ENCODE peak calls at places on chromosomes 6 and 20, in four cellular contexts. I, D, J and L are unnamed samples.

GRCh38 chr6:50699086-50699886 is 14.0 kb upstream of the TFAP2D start:
- DNase-seq in I (no peak), D (no peak), J (no peak), L (no peak)

GRCh38 chr20:33787253-33787891 is 23.8 kb upstream of the CHMP4B start:
- DNase-seq in D (no peak), J (no peak), I (peak), L (no peak)

GRCh38 chr6:36033935-36034334 is 6.3 kb downstream of the MAPK14 start:
- DNase-seq in D (no peak), I (no peak), J (peak), L (no peak)

GRCh38 chr20:61934716-61935530 is 130.8 kb downstream of the TAF4 start:
- DNase-seq in D (no peak), J (peak), I (no peak), L (no peak)

GRCh38 chr20:22995923-22996322 is 39.2 kb upstream of the SSTR4 start:
- DNase-seq in I (no peak), J (no peak), D (no peak), L (no peak)

GRCh38 chr6:63441266-63441956 is 121.6 kb upstream of the LGSN start:
- DNase-seq in J (no peak), I (no peak), D (peak), L (no peak)

GRCh38 chr6:7107578-7108195 is at the start of gene RREB1:
- DNase-seq in J (peak), D (peak), I (peak), L (no peak)

GRCh38 chr6:101878554-101879276 is 485.2 kb downstream of the GRIK2 start:
- DNase-seq in I (no peak), J (peak), D (no peak), L (no peak)

GRCh38 chr6:41527721-41528408 is 18.3 kb upstream of the FOXP4 start:
- DNase-seq in I (peak), D (no peak), J (peak), L (no peak)

GRCh38 chr6:157235600-157236039 is 87.7 kb downstream of the TMEM242 start:
- DNase-seq in I (peak), D (no peak), J (peak), L (no peak)

GRCh38 chr20:1333462-1334369 is 4.8 kb upstream of the SDCBP2 start:
- DNase-seq in D (no peak), J (no peak), I (no peak), L (no peak)

GRCh38 chr6:108448481-108448880 is 112.2 kb upstream of the FOXO3 start:
- DNase-seq in D (no peak), I (peak), J (no peak), L (no peak)

GRCh38 chr6:10800810-10801209 is 37.5 kb downstream of the MAK start:
- DNase-seq in J (peak), I (peak), D (no peak), L (no peak)

GRCh38 chr6:37680668-37681067 is 17.0 kb downstream of the MDGA1 start:
- DNase-seq in D (no peak), I (no peak), J (no peak), L (no peak)

GRCh38 chr6:136549359-136550044 is 720 bp downstream of the MAP7 start:
- DNase-seq in I (no peak), D (peak), J (no peak), L (no peak)

GRCh38 chr20:43844778-43845614 is 69.7 kb upstream of the TOX2 start:
- DNase-seq in I (peak), J (peak), D (no peak), L (no peak)

GRCh38 chr6:155154158-155154830 is 109.5 kb upstream of the CLDN20 start:
- DNase-seq in I (peak), J (peak), D (peak), L (no peak)

GRCh38 chr6:97819680-97820079 is 536.7 kb upstream of the MMS22L start:
- DNase-seq in D (no peak), I (no peak), J (no peak), L (no peak)

GRCh38 chr6:81751388-81752083 is 945 bp downstream of the TENT5A start:
- DNase-seq in I (peak), D (no peak), J (peak), L (no peak)

GRCh38 chr6:50467931-50468330 is 245.4 kb upstream of the TFAP2D start:
- DNase-seq in I (no peak), J (no peak), D (no peak), L (no peak)

GRCh38 chr6:119742188-119742803 is 392.7 kb upstream of the MAN1A1 start:
- DNase-seq in D (peak), J (peak), I (peak), L (no peak)

GRCh38 chr6:135088818-135089809 is 34.5 kb upstream of the HBS1L start:
- DNase-seq in D (peak), I (peak), J (peak), L (peak)

DNA sequence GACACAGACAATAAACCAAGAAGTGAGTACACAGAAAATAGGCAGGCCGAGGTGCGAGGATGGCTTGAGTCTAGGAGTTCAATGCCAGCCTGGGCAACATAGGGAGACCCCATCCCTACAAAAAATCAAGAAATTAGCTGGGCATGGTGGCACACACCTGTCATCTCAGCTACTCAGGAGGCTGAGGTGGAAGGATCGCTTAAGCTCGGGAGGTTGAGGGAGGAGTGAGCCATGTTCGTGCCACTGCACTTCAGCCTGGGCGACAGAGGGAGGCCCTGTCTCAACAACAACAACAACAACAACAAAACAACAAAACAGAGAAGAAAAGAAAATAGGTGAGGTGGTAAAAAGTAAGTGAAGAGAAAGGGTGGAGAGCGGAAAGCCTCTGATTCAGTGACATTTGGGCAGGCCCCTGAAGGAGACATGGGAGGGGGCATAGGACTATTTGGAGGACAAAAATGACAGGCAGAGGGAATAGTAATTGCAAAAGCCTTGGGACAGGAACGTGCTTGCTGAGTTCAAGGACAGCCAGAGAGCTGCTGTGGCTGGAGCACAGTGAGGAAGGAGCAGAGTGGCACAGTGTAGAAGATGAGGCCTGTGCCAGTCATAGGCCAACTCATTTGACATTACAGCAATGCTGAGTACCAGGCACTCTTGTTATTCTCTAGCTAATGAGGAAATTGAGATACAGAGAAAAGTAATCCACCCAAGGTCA is 160.6 kb downstream of the VEGFA start:
- DNase-seq in I (no peak), J (no peak), D (no peak), L (no peak)
- TF ChIP-seq FOS in I (no peak), J (no peak), D (no peak), L (no peak)

GRCh38 chr6:3546121-3546520 is 89.3 kb upstream of the SLC22A23 start:
- DNase-seq in I (no peak), D (no peak), J (no peak), L (no peak)
- TF ChIP-seq FOS in I (no peak), D (no peak), J (no peak), L (no peak)

GRCh38 chr20:10916312-10916711 is 242.5 kb upstream of the JAG1 start:
- DNase-seq in I (no peak), J (no peak), D (no peak), L (no peak)
- TF ChIP-seq FOS in I (no peak), J (no peak), D (no peak), L (no peak)

DNA sequence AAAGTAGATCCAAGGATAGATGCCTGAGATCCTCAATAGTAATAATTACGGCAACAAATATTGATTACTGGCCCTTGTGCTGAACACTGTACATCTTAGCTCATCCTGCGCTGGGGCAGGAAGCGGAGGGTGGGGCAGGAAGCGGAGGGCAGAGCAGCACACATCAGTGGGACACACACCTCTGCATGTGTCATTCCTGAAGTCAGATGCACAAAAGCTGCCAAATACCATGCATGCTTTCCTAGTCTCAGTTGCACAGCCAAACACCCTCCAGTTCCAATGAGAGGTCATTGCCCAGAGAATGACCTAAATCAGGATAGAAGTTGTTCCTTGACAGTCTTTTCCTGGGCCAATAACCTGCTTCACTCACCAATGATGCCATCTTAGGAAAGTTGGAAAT is 74.4 kb upstream of the FOXC1 start:
- DNase-seq in I (no peak), D (no peak), J (no peak), L (no peak)
- TF ChIP-seq FOS in I (no peak), D (no peak), J (no peak), L (no peak)